ENCODE peak calls at places on chromosome 15, in eight cellular contexts. K is smooth muscle cell of the brain vasculature; T is kidney epithelial cell; E is EL; B is activated naive CD4-positive, alpha-beta T cell treated with anti-CD3 and anti-CD28 coated beads, Interleukin-2, amount 10 ng/mL, durations not matched to agents 7 days and 5 days; N is GM20000; O is H1; X is iris pigment epithelial cell. Y is an unnamed sample.

GRCh38 chr15:70348581-70349344 is 251.0 kb upstream of the TLE3 start:
- DNase-seq in K (no peak), T (no peak), E (no peak), B (no peak), N (no peak), O (no peak), X (no peak), Y (no peak)

GRCh38 chr15:51624022-51624421 is 1.5 kb upstream of the DMXL2 start:
- DNase-seq in K (no peak), T (no peak), E (no peak), B (no peak), N (no peak), O (no peak), X (no peak), Y (no peak)

GRCh38 chr15:57382222-57382621 is 5.9 kb downstream of the CGNL1 start:
- DNase-seq in K (no peak), T (no peak), E (no peak), B (no peak), N (no peak), O (no peak), X (no peak), Y (no peak)

GRCh38 chr15:49815506-49815905 is 194.7 kb downstream of the DTWD1 start:
- DNase-seq in K (no peak), T (no peak), E (peak), B (no peak), N (no peak), O (no peak), X (no peak), Y (peak)

GRCh38 chr15:89972085-89972484 is 29.0 kb upstream of the ZNF710 start:
- DNase-seq in K (no peak), T (no peak), E (no peak), B (no peak), N (no peak), O (no peak), X (no peak), Y (peak)

GRCh38 chr15:70091649-70092461 is 5.9 kb downstream of the TLE3 start:
- DNase-seq in K (no peak), T (peak), E (no peak), B (no peak), N (no peak), O (no peak), X (peak), Y (no peak)

GRCh38 chr15:40498418-40498817 is 27.6 kb downstream of the CHST14 start:
- DNase-seq in K (no peak), T (no peak), E (peak), B (no peak), N (no peak), O (no peak), X (peak), Y (peak)

GRCh38 chr15:63763476-63764123 is 70.1 kb downstream of the HERC1 start:
- DNase-seq in K (no peak), T (no peak), E (peak), B (no peak), N (peak), O (no peak), X (peak), Y (peak)

GRCh38 chr15:69659454-69660050 is 206.9 kb downstream of the RPLP1 start:
- DNase-seq in K (no peak), T (no peak), E (no peak), B (no peak), N (no peak), O (no peak), X (no peak), Y (peak)

GRCh38 chr15:30649952-30650929 is 24.3 kb downstream of the ARHGAP11B start:
- DNase-seq in K (no peak), T (no peak), E (peak), B (no peak), N (peak), O (no peak), X (peak), Y (peak)

GRCh38 chr15:56968821-56969220 is 50.4 kb downstream of the TCF12 start:
- DNase-seq in K (no peak), T (no peak), E (no peak), B (no peak), N (no peak), O (no peak), X (no peak), Y (no peak)

GRCh38 chr15:73956276-73957086 is 30.2 kb downstream of the LOXL1 start:
- DNase-seq in K (no peak), T (peak), E (peak), B (no peak), N (no peak), O (no peak), X (peak), Y (peak)

GRCh38 chr15:78316211-78317077 is 17.0 kb upstream of the SKIC8 start:
- DNase-seq in K (no peak), T (no peak), E (no peak), B (peak), N (no peak), O (peak), X (no peak), Y (no peak)

GRCh38 chr15:84595660-84596059 is 5.1 kb upstream of the ZSCAN2 start:
- DNase-seq in K (no peak), T (no peak), E (no peak), B (no peak), N (no peak), O (no peak), X (no peak), Y (no peak)

GRCh38 chr15:39942101-39942752 is 8.3 kb downstream of the EIF2AK4 start:
- DNase-seq in K (no peak), T (no peak), E (peak), B (no peak), N (no peak), O (no peak), X (peak), Y (peak)

GRCh38 chr15:41241251-41241964 is 10.3 kb downstream of the CHP1 start:
- DNase-seq in K (no peak), T (no peak), E (no peak), B (no peak), N (no peak), O (no peak), X (peak), Y (no peak)